ENCODE peak calls at places on chromosomes 13 and 19, in five cellular contexts. One of them, this sample, is unnamed.

GRCh38 chr13:100478107-100478809 is 110.3 kb downstream of the GGACT start:
- DNase-seq in HepG2: no peak
- DNase-seq in hepatocyte: no peak
- DNase-seq in fibroblast of lung: no peak
- DNase-seq in MM.1S: no peak
- DNase-seq in this sample: no peak

GRCh38 chr13:70623260-70623659 is 515.0 kb upstream of the KLHL1 start:
- DNase-seq in hepatocyte: peak; percentile 17
- DNase-seq in HepG2: no peak
- DNase-seq in fibroblast of lung: peak; percentile 39
- DNase-seq in MM.1S: no peak
- DNase-seq in this sample: no peak

GRCh38 chr13:64158910-64159309 is 2743.3 kb upstream of the PCDH20 start:
- DNase-seq in MM.1S: no peak
- DNase-seq in fibroblast of lung: peak; percentile 34
- DNase-seq in HepG2: no peak
- DNase-seq in hepatocyte: no peak
- DNase-seq in this sample: no peak

GRCh38 chr19:53903055-53903680 is 5.9 kb upstream of the CACNG7 start:
- DNase-seq in MM.1S: peak; percentile 37
- DNase-seq in hepatocyte: peak; percentile 84
- DNase-seq in HepG2: peak; percentile 52
- DNase-seq in fibroblast of lung: peak; percentile 33
- DNase-seq in this sample: peak; percentile 57

GRCh38 chr13:107466326-107466725 is 749.0 kb downstream of the LIG4 start:
- DNase-seq in HepG2: no peak
- DNase-seq in MM.1S: no peak
- DNase-seq in fibroblast of lung: no peak
- DNase-seq in hepatocyte: peak; percentile 63
- DNase-seq in this sample: no peak

GRCh38 chr19:27765912-27766725 is 1446.8 kb downstream of the UQCRFS1 start:
- DNase-seq in fibroblast of lung: no peak
- DNase-seq in hepatocyte: no peak
- DNase-seq in MM.1S: no peak
- DNase-seq in HepG2: no peak
- DNase-seq in this sample: no peak

GRCh38 chr13:109369357-109370052 is 416.9 kb downstream of the IRS2 start:
- DNase-seq in HepG2: no peak
- DNase-seq in MM.1S: no peak
- DNase-seq in fibroblast of lung: no peak
- DNase-seq in hepatocyte: no peak
- DNase-seq in this sample: no peak

GRCh38 chr13:46039421-46040036 is 13.0 kb downstream of the ZC3H13 start:
- DNase-seq in hepatocyte: no peak
- DNase-seq in fibroblast of lung: peak; percentile 86
- DNase-seq in HepG2: no peak
- DNase-seq in MM.1S: no peak
- DNase-seq in this sample: no peak

GRCh38 chr13:40175639-40176038 is 490.8 kb downstream of the FOXO1 start:
- DNase-seq in MM.1S: no peak
- DNase-seq in fibroblast of lung: peak; percentile 17
- DNase-seq in hepatocyte: no peak
- DNase-seq in HepG2: no peak
- DNase-seq in this sample: no peak

GRCh38 chr13:44191504-44192171 is 182.0 kb upstream of the SERP2 start:
- DNase-seq in hepatocyte: peak; percentile 61
- DNase-seq in MM.1S: no peak
- DNase-seq in HepG2: peak; percentile 64
- DNase-seq in fibroblast of lung: peak; percentile 91
- DNase-seq in this sample: peak; percentile 70

GRCh38 chr19:39765091-39766076 is 13.3 kb upstream of the LEUTX start:
- DNase-seq in hepatocyte: peak; percentile 77
- DNase-seq in fibroblast of lung: peak; percentile 53
- DNase-seq in HepG2: peak; percentile 48
- DNase-seq in MM.1S: peak; percentile 31
- DNase-seq in this sample: peak; percentile 13

GRCh38 chr19:862529-863304 is 3.3 kb downstream of the CFD start:
- DNase-seq in HepG2: no peak
- DNase-seq in fibroblast of lung: peak; percentile 56
- DNase-seq in MM.1S: peak; percentile 73
- DNase-seq in hepatocyte: peak; percentile 65
- DNase-seq in this sample: peak; percentile 37

GRCh38 chr19:48480476-48481190 is 11.5 kb downstream of the CYTH2 start:
- DNase-seq in MM.1S: no peak
- DNase-seq in hepatocyte: no peak
- DNase-seq in HepG2: no peak
- DNase-seq in fibroblast of lung: peak; percentile 48
- DNase-seq in this sample: no peak

GRCh38 chr19:1577090-1577928 is 9.2 kb upstream of the MEX3D start:
- DNase-seq in fibroblast of lung: no peak
- DNase-seq in hepatocyte: no peak
- DNase-seq in HepG2: no peak
- DNase-seq in MM.1S: no peak
- DNase-seq in this sample: no peak

GRCh38 chr19:54390942-54391577 is 24.2 kb upstream of the TTYH1 start:
- DNase-seq in fibroblast of lung: peak; percentile 63
- DNase-seq in HepG2: peak; percentile 70
- DNase-seq in hepatocyte: peak; percentile 84
- DNase-seq in MM.1S: peak; percentile 64
- DNase-seq in this sample: peak; percentile 18

GRCh38 chr19:19406878-19407639 is 1.6 kb downstream of the GATAD2A start:
- DNase-seq in MM.1S: peak; percentile 79
- DNase-seq in HepG2: peak; percentile 42
- DNase-seq in fibroblast of lung: peak; percentile 55
- DNase-seq in hepatocyte: peak; percentile 72
- DNase-seq in this sample: peak; percentile 56

GRCh38 chr13:92196566-92197256 is 798.3 kb downstream of the GPC5 start:
- DNase-seq in hepatocyte: no peak
- DNase-seq in HepG2: no peak
- DNase-seq in MM.1S: no peak
- DNase-seq in fibroblast of lung: peak; percentile 51
- DNase-seq in this sample: no peak

DNA sequence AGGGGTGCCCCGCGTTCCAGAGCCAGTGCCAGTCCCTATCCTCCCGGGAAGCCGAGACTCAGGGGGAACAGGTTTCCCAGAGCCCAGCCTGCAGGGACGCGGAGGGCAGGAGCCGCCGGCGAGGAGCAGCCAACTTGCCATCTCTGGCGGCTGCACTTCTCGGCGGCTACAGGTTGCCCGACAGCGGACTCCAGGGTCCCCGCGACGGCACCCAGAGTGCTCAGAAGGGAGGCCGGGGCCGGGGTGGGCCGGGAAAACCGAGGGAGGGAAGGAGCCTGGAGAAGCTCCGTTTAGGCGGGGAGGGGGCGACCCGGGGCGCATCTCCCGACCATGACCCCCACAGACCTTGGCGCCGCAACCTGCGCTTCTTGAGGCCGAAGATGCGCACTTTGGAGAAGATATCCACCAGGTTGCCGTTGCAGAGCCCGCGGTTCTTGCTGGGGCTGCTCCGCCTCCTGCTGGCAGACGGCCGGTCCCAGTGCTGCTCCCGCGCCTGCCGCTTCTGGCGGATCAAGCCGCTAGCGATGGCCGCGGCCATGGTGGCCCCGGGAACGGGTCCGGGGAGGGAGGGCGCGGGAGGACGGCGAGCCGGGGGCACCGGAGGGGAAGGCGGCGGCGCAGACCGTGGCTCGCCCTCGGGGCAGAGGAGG is 463.8 kb downstream of the ITGBL1 start:
- DNase-seq in hepatocyte: peak; percentile 43
- DNase-seq in HepG2: no peak
- DNase-seq in MM.1S: no peak
- DNase-seq in fibroblast of lung: peak; percentile 19
- DNase-seq in this sample: peak; percentile 6
- TF ChIP-seq EZH2 in hepatocyte: no peak
- TF ChIP-seq EZH2 in HepG2: no peak
- TF ChIP-seq EZH2 in MM.1S: no peak
- TF ChIP-seq EZH2 in fibroblast of lung: peak; percentile 73
- TF ChIP-seq EZH2 in this sample: no peak

DNA sequence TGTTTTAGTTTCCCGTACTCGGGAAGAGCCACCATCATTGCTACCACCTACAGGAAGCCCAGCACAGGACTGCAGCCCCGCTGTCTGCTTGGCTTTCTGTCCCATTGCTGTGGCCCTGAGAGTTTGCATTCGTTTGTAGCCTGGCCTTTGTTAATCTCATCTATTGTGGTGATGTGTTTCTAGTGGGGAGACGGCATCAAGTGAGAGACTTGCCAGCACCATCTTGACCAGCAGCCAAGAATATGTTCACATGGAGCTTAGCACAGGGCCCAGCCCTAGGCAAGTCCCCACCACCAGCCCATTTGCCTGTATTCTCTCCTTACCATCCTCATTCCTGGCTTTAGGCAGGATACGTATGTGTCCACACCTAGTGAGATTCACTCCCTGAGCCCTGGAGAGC is 17.3 kb upstream of the OVOL3 start:
- DNase-seq in HepG2: no peak
- DNase-seq in fibroblast of lung: no peak
- DNase-seq in MM.1S: no peak
- DNase-seq in hepatocyte: no peak
- DNase-seq in this sample: no peak
- TF ChIP-seq EZH2 in HepG2: no peak
- TF ChIP-seq EZH2 in fibroblast of lung: no peak
- TF ChIP-seq EZH2 in MM.1S: no peak
- TF ChIP-seq EZH2 in hepatocyte: no peak
- TF ChIP-seq EZH2 in this sample: no peak

DNA sequence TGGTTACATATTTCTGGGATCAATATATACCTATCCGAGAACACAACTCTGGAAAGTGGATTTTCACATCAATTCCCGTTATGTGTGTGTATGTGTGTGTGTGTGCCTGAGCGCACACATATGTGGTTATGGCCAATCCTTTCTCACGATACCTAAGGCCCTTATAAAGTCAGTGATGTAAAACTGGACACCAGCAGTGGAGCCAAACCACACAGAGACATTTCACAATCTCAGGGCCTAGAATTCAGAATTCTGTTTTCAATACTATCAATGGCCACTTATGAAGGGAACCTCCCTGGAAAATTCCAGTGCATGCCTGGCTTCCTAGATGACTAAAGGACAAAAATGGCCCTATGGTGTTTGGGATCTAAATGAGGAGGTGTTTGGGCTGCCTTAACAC is 187.3 kb upstream of the UBL3 start:
- DNase-seq in fibroblast of lung: peak; percentile 52
- DNase-seq in MM.1S: no peak
- DNase-seq in HepG2: no peak
- DNase-seq in hepatocyte: no peak
- DNase-seq in this sample: no peak
- TF ChIP-seq EZH2 in fibroblast of lung: no peak
- TF ChIP-seq EZH2 in MM.1S: no peak
- TF ChIP-seq EZH2 in HepG2: no peak
- TF ChIP-seq EZH2 in hepatocyte: no peak
- TF ChIP-seq EZH2 in this sample: no peak

GRCh38 chr19:33194884-33195710 is 967 bp downstream of the LRP3 start:
- DNase-seq in HepG2: peak; percentile 67
- DNase-seq in MM.1S: no peak
- DNase-seq in hepatocyte: peak; percentile 61
- DNase-seq in fibroblast of lung: peak; percentile 60
- DNase-seq in this sample: no peak
- TF ChIP-seq EZH2 in HepG2: no peak
- TF ChIP-seq EZH2 in MM.1S: no peak
- TF ChIP-seq EZH2 in hepatocyte: no peak
- TF ChIP-seq EZH2 in fibroblast of lung: no peak
- TF ChIP-seq EZH2 in this sample: no peak

GRCh38 chr19:10514211-10515145 is 2.8 kb downstream of the S1PR5 start:
- DNase-seq in HepG2: no peak
- DNase-seq in MM.1S: no peak
- DNase-seq in fibroblast of lung: no peak
- DNase-seq in hepatocyte: peak; percentile 17
- DNase-seq in this sample: no peak
- TF ChIP-seq EZH2 in HepG2: no peak
- TF ChIP-seq EZH2 in MM.1S: no peak
- TF ChIP-seq EZH2 in fibroblast of lung: peak; percentile 88
- TF ChIP-seq EZH2 in hepatocyte: peak; percentile 95
- TF ChIP-seq EZH2 in this sample: no peak

DNA sequence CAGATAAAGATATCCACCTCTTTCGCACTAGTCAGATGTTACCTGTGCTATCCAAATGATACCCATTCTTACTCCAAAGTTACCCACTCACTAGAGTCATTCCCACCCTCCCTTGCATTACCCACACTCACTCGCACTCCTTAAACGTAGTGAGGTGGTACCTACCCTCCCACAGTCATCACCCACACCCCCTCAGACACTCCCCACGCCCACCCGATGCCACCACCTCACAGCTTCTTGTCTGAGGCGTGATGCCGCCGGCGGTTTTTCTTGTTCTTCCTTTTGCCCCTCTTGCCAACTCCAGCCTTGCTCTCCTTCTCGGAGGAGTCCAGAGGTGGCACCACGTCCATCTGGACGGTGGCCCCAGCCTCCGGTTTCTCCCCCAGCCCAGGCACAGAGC is 1.2 kb downstream of the PNMA8C start:
- DNase-seq in MM.1S: no peak
- DNase-seq in fibroblast of lung: no peak
- DNase-seq in HepG2: no peak
- DNase-seq in hepatocyte: no peak
- DNase-seq in this sample: no peak
- TF ChIP-seq EZH2 in MM.1S: no peak
- TF ChIP-seq EZH2 in fibroblast of lung: no peak
- TF ChIP-seq EZH2 in HepG2: no peak
- TF ChIP-seq EZH2 in hepatocyte: no peak
- TF ChIP-seq EZH2 in this sample: no peak

GRCh38 chr13:21670006-21670882 is 629 bp upstream of the FGF9 start:
- DNase-seq in HepG2: no peak
- DNase-seq in hepatocyte: peak; percentile 83
- DNase-seq in fibroblast of lung: peak; percentile 61
- DNase-seq in MM.1S: peak; percentile 70
- DNase-seq in this sample: peak; percentile 68

GRCh38 chr13:21671793-21672680 is 1.2 kb downstream of the FGF9 start:
- DNase-seq in hepatocyte: no peak
- DNase-seq in fibroblast of lung: no peak
- DNase-seq in MM.1S: peak; percentile 9
- DNase-seq in HepG2: no peak
- DNase-seq in this sample: no peak

GRCh38 chr13:21668665-21669599 is 1.9 kb upstream of the FGF9 start:
- DNase-seq in HepG2: no peak
- DNase-seq in fibroblast of lung: peak; percentile 50
- DNase-seq in hepatocyte: peak; percentile 60
- DNase-seq in MM.1S: peak; percentile 66
- DNase-seq in this sample: no peak

GRCh38 chr13:21672811-21673591 is 2.1 kb downstream of the FGF9 start:
- DNase-seq in MM.1S: no peak
- DNase-seq in hepatocyte: no peak
- DNase-seq in fibroblast of lung: no peak
- DNase-seq in HepG2: no peak
- DNase-seq in this sample: no peak

GRCh38 chr13:21670883-21671792 is at the start of gene FGF9:
- DNase-seq in fibroblast of lung: peak; percentile 78
- DNase-seq in MM.1S: peak; percentile 81
- DNase-seq in HepG2: peak; percentile 31
- DNase-seq in hepatocyte: peak; percentile 92
- DNase-seq in this sample: peak; percentile 84
- TF ChIP-seq EZH2 in fibroblast of lung: no peak
- TF ChIP-seq EZH2 in MM.1S: no peak
- TF ChIP-seq EZH2 in HepG2: no peak
- TF ChIP-seq EZH2 in hepatocyte: peak; percentile 39
- TF ChIP-seq EZH2 in this sample: no peak